ENCODE peak calls at places on chromosomes 13 and 19, in seven cellular contexts. R is activated naive CD8-positive, alpha-beta T cell treated with anti-CD3 and anti-CD28 coated beads, Interleukin-2, amount 50 U/mL, for 24 hours; M is left lung; D is Right ventricle myocardium inferior; J is activated T-cell treated with anti-CD3 and anti-CD28 coated beads, Interleukin-2, amount 50 U/mL, for 72 hours; B is upper lobe of left lung; L is activated CD8-positive, alpha-beta memory T cell treated with anti-CD3 and anti-CD28 coated beads, Interleukin-2, amount 10 ng/mL, durations not matched to agents 7 days and 5 days. Q is an unnamed sample.

GRCh38 chr19:17448190-17448967 is at the start of gene TMEM221:
- ATAC-seq in D (peak), M (peak), R (peak), J (peak), L (peak), B (peak), Q (no peak)

GRCh38 chr19:6212403-6213265 is 67.1 kb downstream of the MLLT1 start:
- ATAC-seq in R (no peak), B (no peak), J (peak), M (no peak), D (no peak), L (no peak), Q (no peak)

GRCh38 chr19:41575998-41576397 is at the start of gene CEACAM21:
- ATAC-seq in L (peak), R (peak), D (peak), M (peak), B (peak), J (peak), Q (peak)

GRCh38 chr13:76816394-76816793 is 69.8 kb downstream of the KCTD12 start:
- ATAC-seq in M (no peak), R (no peak), B (no peak), L (no peak), D (no peak), J (peak), Q (no peak)

GRCh38 chr19:10861118-10861651 is 10.2 kb upstream of the CARM1 start:
- ATAC-seq in D (no peak), R (no peak), B (peak), M (peak), J (peak), L (no peak), Q (peak)

GRCh38 chr19:1098177-1099051 is 3.2 kb upstream of the POLR2E start:
- ATAC-seq in B (no peak), R (no peak), L (no peak), J (no peak), M (peak), D (no peak), Q (peak)

GRCh38 chr19:11138659-11139526 is 16.7 kb downstream of the SPC24 start:
- ATAC-seq in D (peak), B (peak), L (no peak), J (peak), M (peak), R (peak), Q (peak)

GRCh38 chr19:2278504-2279158 is 3.3 kb downstream of the PEAK3 start:
- ATAC-seq in J (no peak), M (no peak), B (no peak), R (no peak), D (no peak), L (no peak), Q (no peak)

GRCh38 chr13:60398949-60399589 is 2.0 kb downstream of the TDRD3 start:
- ATAC-seq in B (no peak), R (no peak), M (no peak), D (no peak), J (no peak), L (no peak), Q (no peak)

GRCh38 chr13:50779443-50780200 is 63.9 kb downstream of the DLEU7 start:
- ATAC-seq in L (no peak), B (no peak), R (no peak), J (no peak), D (no peak), M (no peak), Q (no peak)

GRCh38 chr19:18438331-18439024 is 545 bp upstream of the ISYNA1 start:
- ATAC-seq in R (no peak), M (no peak), D (peak), J (no peak), B (peak), L (no peak), Q (peak)

GRCh38 chr19:40410030-40410389 is 3.2 kb downstream of the PRX start:
- ATAC-seq in M (no peak), R (no peak), L (no peak), B (no peak), D (no peak), J (no peak), Q (no peak)

GRCh38 chr19:7871530-7872305 is 2.5 kb downstream of the PRR36 start:
- ATAC-seq in J (peak), L (no peak), D (peak), B (peak), M (peak), R (peak), Q (peak)

GRCh38 chr19:4922530-4923378 is 13.5 kb downstream of the UHRF1 start:
- ATAC-seq in J (no peak), M (peak), R (no peak), D (no peak), B (no peak), L (no peak), Q (peak)

GRCh38 chr19:21321134-21321533 is 8.1 kb downstream of the ZNF708 start:
- ATAC-seq in J (peak), L (no peak), M (no peak), B (no peak), D (no peak), R (peak), Q (no peak)

GRCh38 chr19:7533281-7533819 is 2.2 kb upstream of the PNPLA6 start:
- ATAC-seq in M (peak), R (no peak), D (peak), L (no peak), J (no peak), B (peak), Q (no peak)

GRCh38 chr13:73138276-73138950 is 79.6 kb downstream of the KLF5 start:
- ATAC-seq in D (no peak), L (no peak), B (no peak), R (no peak), M (peak), J (no peak), Q (no peak)

GRCh38 chr13:44266305-44266704 is 107.3 kb upstream of the SERP2 start:
- ATAC-seq in M (no peak), L (no peak), B (no peak), J (no peak), D (no peak), R (no peak), Q (no peak)

GRCh38 chr19:38387550-38388309 is at the start of gene GGN:
- ATAC-seq in R (peak), L (peak), M (peak), B (peak), D (peak), J (peak), Q (peak)